ENCODE peak calls at places on chromosomes 12 and 14, in five cellular contexts. One of them, this sample, is unnamed.
A peak's percentile ranks its signal among the peaks of the same experiment; 100 is the strongest.

GRCh38 chr12:122986258-122986871 is 5.9 kb downstream of the ARL6IP4 start:
- DNase-seq in AG10803: no peak
- DNase-seq in astrocyte: no peak
- DNase-seq in A549: no peak
- DNase-seq in foreskin fibroblast: no peak
- DNase-seq in this sample: no peak

GRCh38 chr14:39946796-39947195 is 514.6 kb upstream of the FBXO33 start:
- DNase-seq in foreskin fibroblast: peak; percentile 0
- DNase-seq in A549: no peak
- DNase-seq in AG10803: no peak
- DNase-seq in astrocyte: peak; percentile 25
- DNase-seq in this sample: no peak

GRCh38 chr12:21894792-21895392 is 46.3 kb downstream of the ABCC9 start:
- DNase-seq in AG10803: no peak
- DNase-seq in astrocyte: no peak
- DNase-seq in foreskin fibroblast: no peak
- DNase-seq in A549: no peak
- DNase-seq in this sample: no peak

GRCh38 chr12:115630133-115630532 is 647.4 kb downstream of the MED13L start:
- DNase-seq in AG10803: no peak
- DNase-seq in foreskin fibroblast: no peak
- DNase-seq in A549: no peak
- DNase-seq in astrocyte: no peak
- DNase-seq in this sample: no peak

GRCh38 chr12:105330938-105331804 is 680 bp downstream of the C12orf75 start:
- DNase-seq in A549: no peak
- DNase-seq in astrocyte: no peak
- DNase-seq in AG10803: no peak
- DNase-seq in foreskin fibroblast: peak; percentile 65
- DNase-seq in this sample: peak; percentile 45

GRCh38 chr12:75854681-75855309 is 176.8 kb downstream of the PHLDA1 start:
- DNase-seq in AG10803: peak; percentile 92
- DNase-seq in astrocyte: peak; percentile 77
- DNase-seq in foreskin fibroblast: peak; percentile 85
- DNase-seq in A549: no peak
- DNase-seq in this sample: no peak

GRCh38 chr12:4272014-4272975 is 1.3 kb upstream of the CCND2 start:
- DNase-seq in AG10803: no peak
- DNase-seq in astrocyte: peak; percentile 39
- DNase-seq in foreskin fibroblast: peak; percentile 84
- DNase-seq in A549: no peak
- DNase-seq in this sample: peak; percentile 67

GRCh38 chr12:11638271-11638916 is 11.1 kb upstream of the ETV6 start:
- DNase-seq in A549: no peak
- DNase-seq in foreskin fibroblast: peak; percentile 25
- DNase-seq in AG10803: no peak
- DNase-seq in astrocyte: no peak
- DNase-seq in this sample: no peak

GRCh38 chr12:122820838-122821271 is 14.4 kb upstream of the HIP1R start:
- DNase-seq in astrocyte: no peak
- DNase-seq in A549: no peak
- DNase-seq in AG10803: no peak
- DNase-seq in foreskin fibroblast: no peak
- DNase-seq in this sample: no peak

GRCh38 chr12:24349051-24349780 is 399.7 kb upstream of the SOX5 start:
- DNase-seq in foreskin fibroblast: no peak
- DNase-seq in AG10803: no peak
- DNase-seq in astrocyte: no peak
- DNase-seq in A549: no peak
- DNase-seq in this sample: no peak

GRCh38 chr12:109711596-109712461 is 1.8 kb upstream of the FAM222A start:
- DNase-seq in AG10803: no peak
- DNase-seq in astrocyte: no peak
- DNase-seq in foreskin fibroblast: no peak
- DNase-seq in A549: no peak
- DNase-seq in this sample: no peak

GRCh38 chr14:101630056-101630960 is 69.0 kb downstream of the DIO3 start:
- DNase-seq in AG10803: no peak
- DNase-seq in foreskin fibroblast: no peak
- DNase-seq in astrocyte: no peak
- DNase-seq in A549: no peak
- DNase-seq in this sample: no peak

GRCh38 chr14:50768220-50768619 is 62.7 kb downstream of the NIN start:
- DNase-seq in A549: no peak
- DNase-seq in AG10803: no peak
- DNase-seq in foreskin fibroblast: no peak
- DNase-seq in astrocyte: no peak
- DNase-seq in this sample: no peak

GRCh38 chr12:118032188-118032587 is 15.7 kb downstream of the RFC5 start:
- DNase-seq in astrocyte: no peak
- DNase-seq in foreskin fibroblast: no peak
- DNase-seq in AG10803: no peak
- DNase-seq in A549: no peak
- DNase-seq in this sample: no peak

GRCh38 chr12:115541891-115542361 is 735.6 kb downstream of the MED13L start:
- DNase-seq in A549: no peak
- DNase-seq in foreskin fibroblast: no peak
- DNase-seq in astrocyte: peak; percentile 74
- DNase-seq in AG10803: peak; percentile 29
- DNase-seq in this sample: no peak

GRCh38 chr14:21526672-21527319 is 650 bp upstream of the SALL2 start:
- DNase-seq in foreskin fibroblast: no peak
- DNase-seq in A549: no peak
- DNase-seq in astrocyte: no peak
- DNase-seq in AG10803: no peak
- DNase-seq in this sample: no peak

GRCh38 chr12:108744021-108744897 is 12.9 kb upstream of the CORO1C start:
- DNase-seq in AG10803: no peak
- DNase-seq in A549: no peak
- DNase-seq in foreskin fibroblast: no peak
- DNase-seq in astrocyte: no peak
- DNase-seq in this sample: peak; percentile 68

GRCh38 chr14:52325126-52325525 is 11.0 kb downstream of the PTGER2 start:
- DNase-seq in astrocyte: peak; percentile 39
- DNase-seq in foreskin fibroblast: no peak
- DNase-seq in AG10803: peak; percentile 52
- DNase-seq in A549: no peak
- DNase-seq in this sample: peak; percentile 72

GRCh38 chr14:95675486-95675885 is 10.7 kb upstream of the TCL1B start:
- DNase-seq in foreskin fibroblast: no peak
- DNase-seq in A549: no peak
- DNase-seq in AG10803: no peak
- DNase-seq in astrocyte: no peak
- DNase-seq in this sample: no peak

GRCh38 chr14:62126885-62127478 is 364.8 kb downstream of the SNAPC1 start:
- DNase-seq in astrocyte: peak; percentile 23
- DNase-seq in AG10803: peak; percentile 59
- DNase-seq in foreskin fibroblast: peak; percentile 74
- DNase-seq in A549: peak; percentile 31
- DNase-seq in this sample: no peak

GRCh38 chr12:1760566-1761382 is 59.6 kb upstream of the LRTM2 start:
- DNase-seq in A549: peak; percentile 11
- DNase-seq in foreskin fibroblast: peak; percentile 89
- DNase-seq in astrocyte: peak; percentile 39
- DNase-seq in AG10803: peak; percentile 53
- DNase-seq in this sample: no peak

GRCh38 chr12:75587340-75588106 is 76.1 kb upstream of the KRR1 start:
- DNase-seq in astrocyte: peak; percentile 31
- DNase-seq in A549: no peak
- DNase-seq in AG10803: no peak
- DNase-seq in foreskin fibroblast: peak; percentile 52
- DNase-seq in this sample: no peak

GRCh38 chr14:100336618-100337530 is 13.7 kb downstream of the SLC25A47 start:
- DNase-seq in A549: no peak
- DNase-seq in astrocyte: no peak
- DNase-seq in foreskin fibroblast: no peak
- DNase-seq in AG10803: no peak
- DNase-seq in this sample: peak; percentile 26

GRCh38 chr12:76450690-76451089 is 102.5 kb upstream of the BBS10 start:
- DNase-seq in foreskin fibroblast: peak; percentile 35
- DNase-seq in AG10803: peak; percentile 87
- DNase-seq in astrocyte: peak; percentile 92
- DNase-seq in A549: peak; percentile 59
- DNase-seq in this sample: peak; percentile 50

GRCh38 chr14:87690076-87690661 is 302.8 kb downstream of the GALC start:
- DNase-seq in A549: no peak
- DNase-seq in foreskin fibroblast: no peak
- DNase-seq in AG10803: no peak
- DNase-seq in astrocyte: no peak
- DNase-seq in this sample: no peak

GRCh38 chr14:77556946-77557345 is 58.3 kb upstream of the ISM2 start:
- DNase-seq in foreskin fibroblast: no peak
- DNase-seq in AG10803: no peak
- DNase-seq in astrocyte: no peak
- DNase-seq in A549: no peak
- DNase-seq in this sample: no peak
- TF ChIP-seq CTCF in foreskin fibroblast: no peak
- TF ChIP-seq CTCF in AG10803: no peak
- TF ChIP-seq CTCF in astrocyte: no peak
- TF ChIP-seq CTCF in A549: no peak
- TF ChIP-seq CTCF in this sample: no peak

GRCh38 chr12:49791156-49791555 is 37.1 kb downstream of the NCKAP5L start:
- DNase-seq in AG10803: no peak
- DNase-seq in foreskin fibroblast: no peak
- DNase-seq in astrocyte: no peak
- DNase-seq in A549: no peak
- DNase-seq in this sample: no peak

GRCh38 chr12:49790741-49791140 is 37.5 kb downstream of the NCKAP5L start:
- DNase-seq in astrocyte: no peak
- DNase-seq in AG10803: no peak
- DNase-seq in A549: no peak
- DNase-seq in foreskin fibroblast: no peak
- DNase-seq in this sample: no peak

GRCh38 chr12:49787672-49788071 is 40.5 kb downstream of the NCKAP5L start:
- DNase-seq in AG10803: no peak
- DNase-seq in A549: no peak
- DNase-seq in foreskin fibroblast: no peak
- DNase-seq in astrocyte: no peak
- DNase-seq in this sample: no peak

GRCh38 chr12:49791700-49792099 is 36.5 kb downstream of the NCKAP5L start:
- DNase-seq in AG10803: no peak
- DNase-seq in foreskin fibroblast: no peak
- DNase-seq in astrocyte: no peak
- DNase-seq in A549: no peak
- DNase-seq in this sample: no peak

DNA sequence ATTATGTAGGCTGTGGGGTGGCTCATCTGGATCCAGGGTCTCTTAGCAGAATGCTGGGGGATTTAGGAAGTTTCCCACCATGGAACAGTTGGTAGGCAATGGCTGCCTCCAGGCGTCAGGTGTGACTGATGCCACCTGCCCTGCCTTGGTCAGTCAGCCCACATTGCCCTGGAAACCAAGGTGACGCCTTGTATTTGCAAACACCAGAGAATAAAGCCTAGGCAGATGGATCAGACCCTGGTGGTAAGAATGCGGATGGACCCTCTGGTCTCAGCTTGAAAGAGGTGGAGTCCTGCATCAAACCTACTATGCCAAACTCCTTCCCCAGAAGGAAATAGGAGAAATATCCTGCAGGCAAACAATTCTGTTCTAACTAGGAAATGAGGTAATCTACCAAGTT is 38.2 kb downstream of the NCKAP5L start:
- DNase-seq in AG10803: no peak
- DNase-seq in A549: peak; percentile 28
- DNase-seq in foreskin fibroblast: no peak
- DNase-seq in astrocyte: no peak
- DNase-seq in this sample: no peak
- TF ChIP-seq CTCF in AG10803: no peak
- TF ChIP-seq CTCF in A549: no peak
- TF ChIP-seq CTCF in foreskin fibroblast: no peak
- TF ChIP-seq CTCF in astrocyte: no peak
- TF ChIP-seq CTCF in this sample: no peak

GRCh38 chr12:68259318-68259940 is 6.0 kb upstream of the IL22 start:
- DNase-seq in astrocyte: peak; percentile 95
- DNase-seq in foreskin fibroblast: peak; percentile 71
- DNase-seq in A549: no peak
- DNase-seq in AG10803: peak; percentile 68
- DNase-seq in this sample: no peak

GRCh38 chr12:68247785-68248184 is 5.6 kb downstream of the IL22 start:
- DNase-seq in astrocyte: no peak
- DNase-seq in foreskin fibroblast: no peak
- DNase-seq in AG10803: no peak
- DNase-seq in A549: no peak
- DNase-seq in this sample: no peak

GRCh38 chr12:68250454-68250853 is 3.0 kb downstream of the IL22 start:
- DNase-seq in AG10803: no peak
- DNase-seq in A549: no peak
- DNase-seq in foreskin fibroblast: no peak
- DNase-seq in astrocyte: peak; percentile 17
- DNase-seq in this sample: no peak

GRCh38 chr12:68252077-68252476 is 1.3 kb downstream of the IL22 start:
- DNase-seq in A549: no peak
- DNase-seq in astrocyte: no peak
- DNase-seq in foreskin fibroblast: no peak
- DNase-seq in AG10803: no peak
- DNase-seq in this sample: no peak

DNA sequence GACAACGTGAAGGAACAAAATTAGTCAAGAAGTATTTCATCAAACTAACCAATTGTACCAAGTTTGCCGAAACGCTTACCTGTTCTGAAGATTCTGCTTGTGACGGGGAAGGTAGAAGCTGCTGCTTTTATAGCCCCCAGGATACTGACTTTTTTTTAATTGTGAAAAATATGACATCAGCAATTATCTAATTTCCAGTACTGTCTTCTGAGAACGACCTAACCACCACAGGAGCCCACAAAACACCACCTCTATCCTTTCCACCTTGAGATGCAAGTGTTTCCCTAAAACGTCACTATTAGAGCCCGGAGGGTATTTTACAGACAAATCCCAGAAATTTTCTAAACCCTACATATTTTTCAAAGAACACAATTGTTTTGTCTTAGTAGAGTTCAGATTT is at the start of gene IL22:
- DNase-seq in astrocyte: no peak
- DNase-seq in AG10803: no peak
- DNase-seq in A549: no peak
- DNase-seq in foreskin fibroblast: no peak
- DNase-seq in this sample: no peak
- TF ChIP-seq CTCF in astrocyte: no peak
- TF ChIP-seq CTCF in AG10803: no peak
- TF ChIP-seq CTCF in A549: no peak
- TF ChIP-seq CTCF in foreskin fibroblast: no peak
- TF ChIP-seq CTCF in this sample: no peak

GRCh38 chr12:46371718-46372130 is 849 bp downstream of the SLC38A2 start:
- DNase-seq in astrocyte: no peak
- DNase-seq in AG10803: peak; percentile 69
- DNase-seq in A549: peak; percentile 56
- DNase-seq in foreskin fibroblast: peak; percentile 77
- DNase-seq in this sample: peak; percentile 61

GRCh38 chr12:46373303-46374182 is 970 bp upstream of the SLC38A2 start:
- DNase-seq in A549: peak; percentile 68
- DNase-seq in astrocyte: no peak
- DNase-seq in AG10803: no peak
- DNase-seq in foreskin fibroblast: peak; percentile 73
- DNase-seq in this sample: peak; percentile 46

GRCh38 chr12:46370792-46371717 is 1.5 kb downstream of the SLC38A2 start:
- DNase-seq in astrocyte: peak; percentile 66
- DNase-seq in A549: peak; percentile 84
- DNase-seq in AG10803: peak; percentile 82
- DNase-seq in foreskin fibroblast: peak; percentile 95
- DNase-seq in this sample: peak; percentile 86

GRCh38 chr12:46372852-46373302 is 304 bp upstream of the SLC38A2 start:
- DNase-seq in astrocyte: no peak
- DNase-seq in foreskin fibroblast: no peak
- DNase-seq in AG10803: no peak
- DNase-seq in A549: no peak
- DNase-seq in this sample: no peak

GRCh38 chr12:46372131-46372851 is at the start of gene SLC38A2:
- DNase-seq in astrocyte: peak; percentile 75
- DNase-seq in foreskin fibroblast: peak; percentile 99
- DNase-seq in A549: peak; percentile 87
- DNase-seq in AG10803: peak; percentile 94
- DNase-seq in this sample: peak; percentile 95
- TF ChIP-seq CTCF in astrocyte: no peak
- TF ChIP-seq CTCF in foreskin fibroblast: no peak
- TF ChIP-seq CTCF in A549: no peak
- TF ChIP-seq CTCF in AG10803: no peak
- TF ChIP-seq CTCF in this sample: no peak

This sample was measured in CD14-positive monocyte.